ENCODE peak calls at places on chromosomes 5 and 9, in four cellular contexts. A is GM19239; B is stimulated activated CD4-positive, alpha-beta T cell treated with anti-CD3 and anti-CD28 coated beads, Interleukin-2, amount 100 ng/mL, for 48 hours; E is CD8-positive, alpha-beta T cell. X is an unnamed sample.

GRCh38 chr9:2494571-2494970 is 127.0 kb upstream of the VLDLR start:
- DNase-seq in E (no peak), B (no peak), A (no peak), X (no peak)

GRCh38 chr9:109403766-109404320 is 83.0 kb upstream of the EPB41L4B start:
- DNase-seq in E (no peak), B (no peak), A (no peak), X (no peak)

GRCh38 chr9:122191519-122191918 is 31.8 kb downstream of the MORN5 start:
- DNase-seq in E (no peak), B (no peak), A (no peak), X (no peak)

GRCh38 chr9:135822383-135822755 is 85.0 kb downstream of the CAMSAP1 start:
- DNase-seq in A (no peak), B (no peak), E (no peak), X (no peak)

GRCh38 chr5:34517249-34517648 is 138.9 kb upstream of the RAI14 start:
- DNase-seq in A (no peak), E (no peak), B (no peak), X (no peak)

GRCh38 chr9:107024193-107024592 is 161.2 kb downstream of the ZNF462 start:
- DNase-seq in B (no peak), A (peak; percentile 19), E (no peak), X (no peak)

GRCh38 chr9:111008148-111009075 is 29.9 kb downstream of the LPAR1 start:
- DNase-seq in B (no peak), E (no peak), A (no peak), X (no peak)

GRCh38 chr5:143509758-143510221 is 106.3 kb upstream of the NR3C1 start:
- DNase-seq in E (no peak), A (no peak), B (no peak), X (no peak)

GRCh38 chr9:137672907-137673791 is 54.3 kb downstream of the EHMT1 start:
- DNase-seq in A (peak; percentile 76), B (peak; percentile 32), E (peak; percentile 46), X (peak; percentile 49)

GRCh38 chr9:112890106-112891081 is at the start of gene SLC46A2:
- DNase-seq in B (no peak), A (no peak), E (no peak), X (no peak)

GRCh38 chr9:2227468-2227867 is 212.3 kb downstream of the SMARCA2 start:
- DNase-seq in E (no peak), A (no peak), B (no peak), X (no peak)

GRCh38 chr9:117073539-117074336 is 341.1 kb downstream of the ASTN2 start:
- DNase-seq in A (no peak), B (no peak), E (no peak), X (no peak)

GRCh38 chr5:181224390-181225234 is 1.5 kb downstream of the TRIM41 start:
- DNase-seq in B (no peak), E (peak; percentile 27), A (no peak), X (peak; percentile 43)

GRCh38 chr9:136764301-136764891 is at the start of gene LCN15:
- DNase-seq in E (no peak), A (no peak), B (no peak), X (no peak)

GRCh38 chr9:89440548-89440947 is 57.4 kb downstream of the SEMA4D start:
- DNase-seq in B (no peak), A (no peak), E (no peak), X (no peak)

GRCh38 chr5:169354263-169354662 is 53.3 kb upstream of the SLIT3 start:
- DNase-seq in E (no peak), A (no peak), B (no peak), X (no peak)